ENCODE peak calls at places on chromosome 21, in seven cellular contexts. One of them, this sample, is unnamed.

GRCh38 chr21:43786423-43787179 is 2.8 kb upstream of the RRP1 start:
- DNase-seq in fibroblast of villous mesenchyme: no peak
- DNase-seq in transverse colon: no peak
- DNase-seq in IMR-90: no peak
- DNase-seq in DND-41: no peak
- DNase-seq in uterus: no peak
- DNase-seq in CD8-positive, alpha-beta T cell: no peak
- DNase-seq in this sample: no peak

GRCh38 chr21:46006547-46007497 is 25.3 kb downstream of the COL6A1 start:
- DNase-seq in DND-41: no peak
- DNase-seq in CD8-positive, alpha-beta T cell: peak
- DNase-seq in transverse colon: no peak
- DNase-seq in fibroblast of villous mesenchyme: no peak
- DNase-seq in uterus: peak
- DNase-seq in IMR-90: no peak
- DNase-seq in this sample: no peak

GRCh38 chr21:27164208-27165172 is 197.6 kb upstream of the ADAMTS5 start:
- DNase-seq in IMR-90: no peak
- DNase-seq in CD8-positive, alpha-beta T cell: no peak
- DNase-seq in DND-41: no peak
- DNase-seq in fibroblast of villous mesenchyme: no peak
- DNase-seq in transverse colon: no peak
- DNase-seq in uterus: no peak
- DNase-seq in this sample: no peak

GRCh38 chr21:46183910-46184624 is at the start of gene SPATC1L:
- DNase-seq in transverse colon: peak
- DNase-seq in CD8-positive, alpha-beta T cell: peak
- DNase-seq in IMR-90: peak
- DNase-seq in fibroblast of villous mesenchyme: peak
- DNase-seq in DND-41: no peak
- DNase-seq in uterus: peak
- DNase-seq in this sample: peak

GRCh38 chr21:32772281-32773047 is 909 bp upstream of the PAXBP1 start:
- DNase-seq in uterus: no peak
- DNase-seq in DND-41: peak
- DNase-seq in fibroblast of villous mesenchyme: peak
- DNase-seq in transverse colon: peak
- DNase-seq in CD8-positive, alpha-beta T cell: peak
- DNase-seq in IMR-90: peak
- DNase-seq in this sample: no peak

GRCh38 chr21:33854604-33855003 is 61.0 kb downstream of the ATP5PO start:
- DNase-seq in transverse colon: no peak
- DNase-seq in IMR-90: no peak
- DNase-seq in CD8-positive, alpha-beta T cell: no peak
- DNase-seq in uterus: no peak
- DNase-seq in DND-41: no peak
- DNase-seq in fibroblast of villous mesenchyme: no peak
- DNase-seq in this sample: no peak

GRCh38 chr21:16536661-16537359 is 807.0 kb downstream of the USP25 start:
- DNase-seq in DND-41: no peak
- DNase-seq in fibroblast of villous mesenchyme: peak
- DNase-seq in CD8-positive, alpha-beta T cell: no peak
- DNase-seq in IMR-90: peak
- DNase-seq in uterus: no peak
- DNase-seq in transverse colon: no peak
- DNase-seq in this sample: no peak

GRCh38 chr21:40254540-40255455 is 387.6 kb downstream of the PCP4 start:
- DNase-seq in CD8-positive, alpha-beta T cell: no peak
- DNase-seq in uterus: no peak
- DNase-seq in DND-41: no peak
- DNase-seq in IMR-90: no peak
- DNase-seq in transverse colon: no peak
- DNase-seq in fibroblast of villous mesenchyme: no peak
- DNase-seq in this sample: no peak

GRCh38 chr21:20720623-20721022 is 277.6 kb upstream of the NCAM2 start:
- DNase-seq in uterus: no peak
- DNase-seq in DND-41: no peak
- DNase-seq in IMR-90: no peak
- DNase-seq in CD8-positive, alpha-beta T cell: no peak
- DNase-seq in fibroblast of villous mesenchyme: no peak
- DNase-seq in transverse colon: no peak
- DNase-seq in this sample: no peak

GRCh38 chr21:17929514-17929913 is 110.4 kb upstream of the C21orf91 start:
- DNase-seq in transverse colon: no peak
- DNase-seq in CD8-positive, alpha-beta T cell: no peak
- DNase-seq in DND-41: no peak
- DNase-seq in IMR-90: no peak
- DNase-seq in fibroblast of villous mesenchyme: no peak
- DNase-seq in uterus: no peak
- DNase-seq in this sample: no peak

GRCh38 chr21:17921579-17922530 is 102.7 kb upstream of the C21orf91 start:
- DNase-seq in uterus: peak
- DNase-seq in IMR-90: peak
- DNase-seq in CD8-positive, alpha-beta T cell: no peak
- DNase-seq in fibroblast of villous mesenchyme: peak
- DNase-seq in DND-41: no peak
- DNase-seq in transverse colon: no peak
- DNase-seq in this sample: peak

GRCh38 chr21:17930102-17930501 is 110.9 kb upstream of the C21orf91 start:
- DNase-seq in uterus: no peak
- DNase-seq in CD8-positive, alpha-beta T cell: no peak
- DNase-seq in DND-41: no peak
- DNase-seq in fibroblast of villous mesenchyme: no peak
- DNase-seq in transverse colon: no peak
- DNase-seq in IMR-90: no peak
- DNase-seq in this sample: no peak

GRCh38 chr21:17925000-17925610 is 105.9 kb upstream of the C21orf91 start:
- DNase-seq in fibroblast of villous mesenchyme: peak
- DNase-seq in uterus: peak
- DNase-seq in DND-41: peak
- DNase-seq in transverse colon: peak
- DNase-seq in IMR-90: peak
- DNase-seq in CD8-positive, alpha-beta T cell: peak
- DNase-seq in this sample: peak

DNA sequence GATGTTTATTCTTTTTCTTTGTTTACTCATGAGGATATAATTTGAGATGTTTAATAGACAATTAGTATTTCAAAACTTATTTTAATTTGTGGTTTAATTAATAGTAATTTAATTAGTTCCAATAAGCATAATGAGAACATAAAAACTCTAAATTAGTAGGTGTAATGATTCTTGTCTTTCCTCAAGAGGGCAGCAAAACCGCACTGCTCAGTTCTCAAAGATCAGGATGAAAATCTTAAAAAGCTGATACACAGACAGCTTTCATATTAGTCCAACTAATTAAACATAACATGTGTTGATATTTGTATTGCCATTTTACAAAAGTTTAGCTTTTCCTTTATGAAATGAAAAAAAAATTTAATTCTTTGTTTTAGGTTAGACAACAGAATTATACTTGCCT is 106.7 kb upstream of the C21orf91 start:
- DNase-seq in uterus: no peak
- DNase-seq in CD8-positive, alpha-beta T cell: no peak
- DNase-seq in DND-41: no peak
- DNase-seq in transverse colon: no peak
- DNase-seq in IMR-90: peak
- DNase-seq in fibroblast of villous mesenchyme: peak
- DNase-seq in this sample: no peak
- TF ChIP-seq CTCF in uterus: peak
- TF ChIP-seq CTCF in CD8-positive, alpha-beta T cell: no peak
- TF ChIP-seq CTCF in DND-41: peak
- TF ChIP-seq CTCF in transverse colon: no peak
- TF ChIP-seq CTCF in IMR-90: peak
- TF ChIP-seq CTCF in fibroblast of villous mesenchyme: peak
- TF ChIP-seq CTCF in this sample: peak

GRCh38 chr21:42306366-42307035 is 8.7 kb downstream of the TFF3 start:
- DNase-seq in IMR-90: no peak
- DNase-seq in uterus: no peak
- DNase-seq in fibroblast of villous mesenchyme: no peak
- DNase-seq in transverse colon: no peak
- DNase-seq in CD8-positive, alpha-beta T cell: no peak
- DNase-seq in DND-41: no peak
- DNase-seq in this sample: no peak

GRCh38 chr21:42305707-42306147 is 9.5 kb downstream of the TFF3 start:
- DNase-seq in uterus: no peak
- DNase-seq in fibroblast of villous mesenchyme: no peak
- DNase-seq in CD8-positive, alpha-beta T cell: no peak
- DNase-seq in transverse colon: no peak
- DNase-seq in IMR-90: no peak
- DNase-seq in DND-41: no peak
- DNase-seq in this sample: no peak

GRCh38 chr21:42303443-42303842 is 11.8 kb downstream of the TFF3 start:
- DNase-seq in DND-41: no peak
- DNase-seq in transverse colon: no peak
- DNase-seq in fibroblast of villous mesenchyme: no peak
- DNase-seq in CD8-positive, alpha-beta T cell: no peak
- DNase-seq in uterus: no peak
- DNase-seq in IMR-90: no peak
- DNase-seq in this sample: no peak

GRCh38 chr21:42302794-42303193 is 12.4 kb downstream of the TFF3 start:
- DNase-seq in fibroblast of villous mesenchyme: no peak
- DNase-seq in CD8-positive, alpha-beta T cell: no peak
- DNase-seq in IMR-90: no peak
- DNase-seq in DND-41: no peak
- DNase-seq in uterus: no peak
- DNase-seq in transverse colon: peak
- DNase-seq in this sample: no peak

GRCh38 chr21:42304556-42305454 is 10.4 kb downstream of the TFF3 start:
- DNase-seq in fibroblast of villous mesenchyme: no peak
- DNase-seq in transverse colon: peak
- DNase-seq in CD8-positive, alpha-beta T cell: no peak
- DNase-seq in IMR-90: no peak
- DNase-seq in DND-41: no peak
- DNase-seq in uterus: no peak
- DNase-seq in this sample: no peak
- H3K4me3 ChIP-seq in fibroblast of villous mesenchyme: no peak
- H3K4me3 ChIP-seq in transverse colon: no peak
- H3K4me3 ChIP-seq in CD8-positive, alpha-beta T cell: no peak
- H3K4me3 ChIP-seq in IMR-90: no peak
- H3K4me3 ChIP-seq in DND-41: no peak
- H3K4me3 ChIP-seq in uterus: no peak
- H3K4me3 ChIP-seq in this sample: no peak

GRCh38 chr21:39037807-39038405 is 145.3 kb downstream of the PSMG1 start:
- DNase-seq in CD8-positive, alpha-beta T cell: no peak
- DNase-seq in DND-41: no peak
- DNase-seq in IMR-90: peak
- DNase-seq in uterus: no peak
- DNase-seq in fibroblast of villous mesenchyme: no peak
- DNase-seq in transverse colon: no peak
- DNase-seq in this sample: no peak

GRCh38 chr21:39034590-39035536 is 148.4 kb downstream of the PSMG1 start:
- DNase-seq in CD8-positive, alpha-beta T cell: no peak
- DNase-seq in DND-41: no peak
- DNase-seq in uterus: no peak
- DNase-seq in IMR-90: no peak
- DNase-seq in fibroblast of villous mesenchyme: no peak
- DNase-seq in transverse colon: no peak
- DNase-seq in this sample: no peak

GRCh38 chr21:39036581-39036980 is 146.7 kb downstream of the PSMG1 start:
- DNase-seq in fibroblast of villous mesenchyme: no peak
- DNase-seq in uterus: no peak
- DNase-seq in transverse colon: no peak
- DNase-seq in DND-41: no peak
- DNase-seq in CD8-positive, alpha-beta T cell: no peak
- DNase-seq in IMR-90: no peak
- DNase-seq in this sample: no peak

GRCh38 chr21:39030127-39030884 is 152.9 kb downstream of the PSMG1 start:
- DNase-seq in fibroblast of villous mesenchyme: no peak
- DNase-seq in uterus: no peak
- DNase-seq in IMR-90: no peak
- DNase-seq in DND-41: no peak
- DNase-seq in CD8-positive, alpha-beta T cell: no peak
- DNase-seq in transverse colon: no peak
- DNase-seq in this sample: no peak

DNA sequence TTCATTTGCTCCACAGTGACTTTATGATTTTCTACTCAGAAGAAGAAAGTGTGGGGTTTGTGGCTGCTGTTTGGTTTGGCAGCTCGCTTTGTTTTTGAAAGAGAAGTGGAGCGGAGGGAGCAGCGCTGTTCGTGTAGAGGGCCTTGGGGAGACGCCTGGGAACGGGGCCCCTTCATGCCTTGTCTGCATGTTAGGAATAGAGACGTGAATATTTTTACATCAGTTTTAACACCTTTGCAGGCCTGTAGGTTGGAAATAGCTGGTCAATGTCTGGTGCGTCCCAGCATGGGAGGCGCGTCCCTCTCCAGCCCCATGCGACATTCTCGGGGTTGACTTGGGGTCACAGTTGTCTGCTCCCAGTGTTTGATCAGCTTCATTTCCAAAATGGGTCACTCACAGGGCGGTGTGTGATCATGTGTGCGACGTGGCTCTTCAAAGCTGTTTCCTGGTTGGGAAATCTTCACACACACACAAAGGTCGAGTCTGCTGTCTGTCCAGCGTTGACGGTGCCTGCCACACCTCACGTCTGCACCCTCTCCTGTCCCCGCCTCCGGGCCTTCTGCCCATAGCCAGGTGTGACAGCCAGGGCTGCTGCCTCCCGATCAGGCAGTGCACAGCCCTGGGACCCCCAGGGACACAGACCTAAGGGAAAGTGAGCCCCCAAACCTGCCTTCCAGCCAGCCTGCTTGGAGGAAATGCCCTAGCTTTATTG is 149.2 kb downstream of the PSMG1 start:
- DNase-seq in IMR-90: no peak
- DNase-seq in transverse colon: peak
- DNase-seq in DND-41: no peak
- DNase-seq in CD8-positive, alpha-beta T cell: no peak
- DNase-seq in uterus: no peak
- DNase-seq in fibroblast of villous mesenchyme: peak
- DNase-seq in this sample: no peak
- TF ChIP-seq CTCF in IMR-90: no peak
- TF ChIP-seq CTCF in transverse colon: no peak
- TF ChIP-seq CTCF in DND-41: no peak
- TF ChIP-seq CTCF in CD8-positive, alpha-beta T cell: no peak
- TF ChIP-seq CTCF in uterus: no peak
- TF ChIP-seq CTCF in fibroblast of villous mesenchyme: no peak
- TF ChIP-seq CTCF in this sample: no peak

DNA sequence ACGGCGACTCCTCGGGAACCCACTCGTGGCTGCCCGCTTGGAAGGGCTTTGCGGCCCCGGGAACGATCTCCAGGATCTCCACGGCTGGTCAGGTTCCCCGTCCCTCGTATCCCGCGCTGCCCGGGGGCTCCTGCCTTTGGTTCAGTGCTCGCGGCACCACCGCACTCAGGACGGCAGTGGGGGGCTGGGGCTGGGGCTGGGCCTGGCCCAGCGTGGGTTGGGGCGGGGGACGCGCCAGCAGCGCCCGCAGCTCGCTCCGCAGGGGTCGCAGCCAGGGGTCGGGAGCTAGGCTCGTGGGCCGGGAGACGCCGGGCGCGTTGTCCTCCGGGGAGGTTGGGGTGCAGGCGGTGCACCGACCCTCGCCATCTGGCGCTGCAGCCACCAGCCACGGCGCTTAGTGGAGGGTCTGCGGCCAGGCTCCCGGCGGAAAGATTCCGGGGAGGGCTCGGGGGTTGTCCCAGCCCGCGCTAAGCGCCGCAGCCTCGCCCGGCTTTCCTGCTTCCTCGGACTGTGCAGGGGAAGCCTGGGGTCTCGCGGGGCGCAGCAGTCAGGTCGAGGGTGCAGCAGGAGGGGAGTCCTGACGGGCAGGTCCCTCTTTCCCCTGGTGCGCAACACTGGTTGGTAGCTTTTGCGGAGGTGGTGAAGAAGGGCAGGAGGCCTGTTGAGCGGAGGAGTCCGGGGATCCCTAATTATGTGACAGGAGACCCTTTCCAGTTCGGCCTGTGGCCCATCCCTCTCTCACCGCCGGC is 9.0 kb downstream of the SIM2 start:
- DNase-seq in DND-41: no peak
- DNase-seq in CD8-positive, alpha-beta T cell: no peak
- DNase-seq in uterus: no peak
- DNase-seq in IMR-90: no peak
- DNase-seq in fibroblast of villous mesenchyme: no peak
- DNase-seq in transverse colon: no peak
- DNase-seq in this sample: no peak
- H3K4me3 ChIP-seq in DND-41: no peak
- H3K4me3 ChIP-seq in CD8-positive, alpha-beta T cell: no peak
- H3K4me3 ChIP-seq in uterus: no peak
- H3K4me3 ChIP-seq in IMR-90: no peak
- H3K4me3 ChIP-seq in fibroblast of villous mesenchyme: no peak
- H3K4me3 ChIP-seq in transverse colon: no peak
- H3K4me3 ChIP-seq in this sample: no peak